ENCODE peak calls at places on chromosome 17, in four cellular contexts. T is body of pancreas, V is adrenal gland, H is stomach. P is an unnamed sample.

GRCh38 chr17:41734139-41734948 is at the start of gene HAP1:
- DNase-seq in H (peak; percentile 27), V (peak; percentile 39), T (peak; percentile 37), P (peak; percentile 43)

GRCh38 chr17:13031718-13032350 is 14.0 kb upstream of the ELAC2 start:
- DNase-seq in T (peak; percentile 58), H (peak; percentile 53), V (peak; percentile 47), P (no peak)

GRCh38 chr17:50903604-50904521 is 37.7 kb upstream of the TOB1 start:
- DNase-seq in H (no peak), V (no peak), T (no peak), P (peak; percentile 28)

GRCh38 chr17:37642706-37643105 is 540 bp downstream of the DDX52 start:
- DNase-seq in V (no peak), T (no peak), H (no peak), P (no peak)

GRCh38 chr17:27236710-27237315 is 57.1 kb upstream of the WSB1 start:
- DNase-seq in T (peak; percentile 84), V (peak; percentile 83), H (peak; percentile 84), P (peak; percentile 27)

GRCh38 chr17:78839762-78840529 is 668 bp downstream of the USP36 start:
- DNase-seq in T (peak; percentile 45), H (peak; percentile 51), V (peak; percentile 65), P (peak; percentile 35)

GRCh38 chr17:36001109-36001735 is at the start of gene CCL15:
- DNase-seq in V (no peak), H (no peak), T (no peak), P (no peak)

GRCh38 chr17:58498177-58498828 is 10.1 kb upstream of the HSF5 start:
- DNase-seq in V (no peak), H (no peak), T (no peak), P (no peak)

GRCh38 chr17:75980188-75981018 is 1.4 kb downstream of the TEN1 start:
- DNase-seq in H (no peak), V (no peak), T (no peak), P (no peak)

GRCh38 chr17:5793899-5794298 is 209.6 kb upstream of the NLRP1 start:
- DNase-seq in T (no peak), H (no peak), V (no peak), P (no peak)

GRCh38 chr17:66123163-66123562 is 68.8 kb downstream of the CEP112 start:
- DNase-seq in T (no peak), V (no peak), H (no peak), P (peak; percentile 49)

DNA sequence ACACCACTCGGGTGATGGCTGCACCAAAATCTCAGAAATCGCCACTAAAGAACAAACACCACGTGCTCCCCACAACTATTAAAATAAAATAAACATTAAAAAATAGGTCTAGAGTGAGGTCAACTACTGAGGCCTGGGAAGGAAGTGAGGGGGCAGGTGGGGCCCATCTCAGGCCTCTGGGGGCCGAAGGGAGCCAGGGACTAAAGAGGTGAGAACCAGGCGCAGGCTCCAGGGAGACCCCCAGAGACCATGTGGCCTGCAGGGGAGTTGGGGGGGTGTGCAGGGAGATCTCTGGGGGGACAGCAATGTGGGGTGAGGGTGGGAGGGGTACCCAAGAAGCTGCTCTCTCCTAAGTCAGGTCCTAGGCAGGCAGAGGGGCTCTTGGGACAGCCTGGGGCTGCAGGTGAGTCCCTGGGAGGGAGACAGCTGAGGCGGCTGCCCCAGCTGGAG is 111.3 kb upstream of the SMURF2 start:
- DNase-seq in T (no peak), H (no peak), V (no peak), P (no peak)
- H3K4me3 ChIP-seq in T (no peak overlapping the region), H (peak overlapping the region; percentile 28), V (no peak overlapping the region), P (no peak overlapping the region)

DNA sequence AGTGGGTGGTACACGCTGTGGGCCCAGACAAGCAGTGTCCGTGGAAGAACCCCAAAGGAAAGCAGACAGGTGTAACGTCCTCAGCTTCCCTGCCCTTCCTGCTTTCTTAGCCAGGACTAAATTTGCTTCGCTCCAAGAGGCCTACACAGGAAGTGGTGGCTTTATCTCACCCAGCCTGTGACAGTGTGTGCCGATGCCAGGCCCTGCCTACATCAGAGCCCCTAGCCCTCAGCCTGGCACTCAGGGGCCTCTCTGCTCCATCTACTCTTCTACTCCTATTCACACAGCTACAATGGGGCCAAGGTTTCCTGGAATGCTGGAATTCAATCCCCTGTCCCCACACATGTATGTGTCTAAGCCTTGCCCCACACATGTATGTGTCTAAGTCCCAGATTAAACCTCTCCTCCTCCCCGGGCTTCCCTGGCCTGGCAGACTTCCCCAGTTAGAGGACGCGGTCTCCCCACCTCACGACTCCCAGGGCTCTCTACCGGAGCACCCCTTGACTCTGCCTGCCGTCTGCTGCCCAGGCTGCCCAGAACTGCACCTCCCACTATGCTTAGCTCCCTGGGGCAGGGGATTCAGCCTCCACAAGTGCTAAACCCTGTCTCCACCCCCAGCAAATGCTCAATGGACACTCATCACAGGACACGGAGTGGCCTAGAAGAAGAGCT is 8.2 kb downstream of the PGAP3 start:
- DNase-seq in H (peak; percentile 51), V (no peak), T (no peak), P (no peak)
- H3K36me3 ChIP-seq in H (peaks cover 45% of the 10 kb centered on the region), V (no peaks in the 10 kb centered on the region), T (no peaks in the 10 kb centered on the region), P (no peaks in the 10 kb centered on the region)

GRCh38 chr17:31508310-31509094 is 117.0 kb downstream of the RAB11FIP4 start:
- DNase-seq in V (peak; percentile 15), H (peak; percentile 48), T (no peak), P (no peak)

GRCh38 chr17:31510273-31511175 is 119.0 kb downstream of the RAB11FIP4 start:
- DNase-seq in H (no peak), V (no peak), T (peak; percentile 61), P (peak; percentile 85)

GRCh38 chr17:31509095-31509804 is 117.8 kb downstream of the RAB11FIP4 start:
- DNase-seq in T (no peak), V (no peak), H (no peak), P (no peak)

GRCh38 chr17:31511176-31511540 is 119.7 kb downstream of the RAB11FIP4 start:
- DNase-seq in H (peak; percentile 90), T (peak; percentile 68), V (no peak), P (no peak)

DNA sequence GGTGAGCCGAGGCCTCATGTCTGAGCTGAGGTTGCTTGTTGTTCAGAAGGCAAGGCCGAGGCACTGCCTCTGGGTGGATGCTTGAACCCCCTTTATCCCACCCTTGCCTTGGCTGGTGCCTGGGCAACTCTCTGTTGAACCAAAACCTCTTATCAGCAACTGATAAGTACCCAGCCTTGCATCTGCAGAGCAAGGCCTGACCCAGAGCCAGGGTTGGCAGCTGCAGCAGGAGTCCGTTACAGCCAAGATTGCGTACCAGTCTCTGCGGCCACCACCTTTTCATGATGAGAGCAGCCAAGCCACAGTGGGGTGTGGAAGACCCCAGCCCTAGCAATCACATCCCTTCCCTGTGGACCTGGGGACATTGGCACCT is 118.3 kb downstream of the RAB11FIP4 start:
- DNase-seq in V (no peak), T (no peak), H (peak; percentile 70), P (no peak)
- H3K4me3 ChIP-seq in V (no peak overlapping the region), T (no peak overlapping the region), H (no peak overlapping the region), P (no peak overlapping the region)

DNA sequence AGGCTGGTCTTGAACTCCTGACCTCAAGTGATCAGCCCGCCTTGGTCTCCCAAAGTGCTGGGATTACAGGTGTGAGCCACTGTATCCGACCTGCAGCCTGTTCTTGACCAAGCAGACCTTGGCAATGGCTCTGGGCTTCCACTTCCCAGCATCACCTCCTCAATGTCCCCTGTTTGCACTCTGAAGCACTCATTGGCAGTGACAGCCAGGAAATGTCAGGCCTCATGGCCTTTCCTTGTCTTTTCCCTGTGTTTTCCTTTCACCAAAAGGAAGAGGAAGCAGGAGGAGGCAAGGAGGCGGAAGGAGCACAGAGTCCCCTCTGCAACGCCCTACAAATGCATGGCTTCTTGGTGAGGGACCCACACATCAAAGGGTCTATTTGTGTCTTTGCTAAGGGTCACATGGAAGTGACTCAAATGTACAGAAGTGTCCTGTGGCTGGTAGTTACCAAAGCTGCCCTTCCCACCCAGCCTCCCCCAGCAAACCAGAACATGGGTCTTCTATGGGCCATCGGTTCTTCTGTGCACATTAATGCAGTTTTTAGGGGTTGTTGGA is 61.0 kb downstream of the WIPI1 start:
- DNase-seq in V (no peak), H (no peak), T (no peak), P (no peak)
- H3K36me3 ChIP-seq in V (no peaks in the 10 kb centered on the region), H (peaks cover 11% of the 10 kb centered on the region), T (no peaks in the 10 kb centered on the region), P (no peaks in the 10 kb centered on the region)

DNA sequence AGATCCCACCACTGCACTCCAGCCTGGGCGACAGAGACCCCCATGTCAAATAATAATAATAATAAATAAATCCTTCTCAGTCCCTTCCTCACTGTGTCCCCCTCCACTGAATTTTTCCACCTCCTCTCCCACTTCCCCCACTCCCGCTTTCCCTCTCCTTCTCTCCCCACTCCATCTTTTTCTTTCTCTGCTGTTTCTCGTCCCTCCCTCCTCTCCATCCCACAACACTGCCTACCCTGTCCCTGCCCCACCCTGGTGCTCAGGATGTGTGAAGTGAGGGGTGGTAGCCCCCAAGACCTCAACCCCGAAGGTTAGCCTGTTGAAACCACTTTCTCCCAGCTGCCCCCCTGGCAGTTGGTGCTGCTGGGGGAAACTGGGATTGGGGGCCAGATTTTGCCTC is 34.4 kb upstream of the STH start:
- DNase-seq in T (no peak), H (no peak), V (no peak), P (no peak)
- H3K4me3 ChIP-seq in T (no peak overlapping the region), H (no peak overlapping the region), V (no peak overlapping the region), P (no peak overlapping the region)

DNA sequence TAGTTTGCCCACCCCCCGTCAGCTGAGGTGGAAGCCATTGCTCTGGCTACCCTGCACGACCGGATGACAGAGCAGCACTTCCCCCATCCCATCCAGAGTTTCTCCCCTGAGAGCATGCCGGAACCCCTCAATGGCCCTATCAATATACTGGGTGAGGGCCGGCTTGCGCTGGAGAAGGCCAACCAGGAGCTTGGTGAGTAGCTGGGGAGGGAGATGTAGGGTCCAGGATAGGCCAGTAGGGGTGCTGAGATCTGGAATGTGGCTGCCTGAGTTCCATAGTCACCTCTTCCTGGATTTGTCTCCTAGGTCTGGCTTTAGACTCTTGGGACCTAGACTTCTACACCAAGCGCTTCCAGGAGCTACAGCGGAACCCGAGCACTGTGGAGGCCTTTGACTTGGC is 6.4 kb downstream of the PFAS start:
- DNase-seq in H (no peak), V (no peak), T (no peak), P (no peak)
- H3K36me3 ChIP-seq in H (peaks cover 68% of the 10 kb centered on the region), V (no peaks in the 10 kb centered on the region), T (peaks cover 9% of the 10 kb centered on the region), P (peaks cover 77% of the 10 kb centered on the region)

DNA sequence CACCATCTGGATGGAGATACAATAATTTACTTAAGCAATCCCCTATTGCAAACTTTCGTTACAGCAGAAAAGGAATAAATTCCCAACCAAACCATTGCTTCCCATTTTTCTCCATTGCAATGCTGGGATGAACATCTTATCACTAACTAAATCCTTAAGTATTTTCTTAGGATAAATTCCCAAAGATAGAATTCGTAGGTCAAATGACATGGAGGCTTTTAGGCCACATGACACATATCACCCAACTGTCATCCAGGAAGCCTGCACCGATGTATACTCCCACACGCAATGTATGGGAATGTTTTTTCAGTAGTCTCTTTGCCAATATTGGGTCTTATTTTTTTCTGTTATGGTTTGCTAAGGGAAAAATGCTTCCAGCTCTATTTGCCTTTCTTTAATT is 1.6 kb upstream of the TLCD2 start:
- DNase-seq in H (no peak), V (no peak), T (no peak), P (no peak)
- H3K4me3 ChIP-seq in H (no peak overlapping the region), V (no peak overlapping the region), T (no peak overlapping the region), P (no peak overlapping the region)

DNA sequence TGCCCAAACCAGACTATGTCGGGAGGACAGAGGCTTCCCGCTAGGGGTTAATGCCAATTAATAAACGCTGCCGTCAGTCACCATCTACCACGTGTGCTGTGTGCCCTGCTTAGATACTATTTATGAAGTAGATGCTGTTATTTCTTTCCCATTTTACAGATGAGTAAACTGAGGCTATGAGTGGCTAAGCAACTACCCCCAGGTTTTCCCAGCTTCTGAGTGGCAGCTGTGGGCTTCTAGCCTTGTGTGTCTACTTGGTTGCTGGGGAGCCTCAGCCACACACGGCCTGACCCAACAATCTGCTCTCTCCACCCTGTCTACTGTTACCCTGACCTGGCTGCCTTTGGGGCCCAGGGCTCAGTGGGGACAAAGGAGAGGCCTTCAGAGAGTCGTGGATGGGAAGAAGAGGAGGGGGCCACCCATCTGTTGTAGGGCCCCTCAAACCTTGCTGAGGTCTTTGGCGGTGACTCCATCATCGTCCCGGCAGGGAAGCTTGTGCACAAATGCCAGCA is 7.1 kb downstream of the GIT1 start:
- DNase-seq in V (no peak), H (no peak), T (no peak), P (no peak)
- H3K36me3 ChIP-seq in V (no peaks in the 10 kb centered on the region), H (peaks cover 52% of the 10 kb centered on the region), T (no peaks in the 10 kb centered on the region), P (peaks cover 63% of the 10 kb centered on the region)